ENCODE peak calls at places on chromosomes 2 and 18, in seven cellular contexts. C, I, F, Q, O, N and J are unnamed samples.

GRCh38 chr18:57657566-57657965 is 35.9 kb upstream of the NARS1 start:
- DNase-seq in I (no peak), C (no peak), O (no peak), F (peak), N (no peak), Q (no peak), J (no peak)

GRCh38 chr2:143955416-143956075 is 564.4 kb downstream of the ZEB2 start:
- DNase-seq in N (peak), C (no peak), Q (no peak), I (no peak), O (no peak), F (peak), J (no peak)

GRCh38 chr2:218395456-218395825 is 4.2 kb upstream of the CTDSP1 start:
- DNase-seq in C (peak), N (no peak), O (peak), F (no peak), Q (no peak), I (no peak), J (no peak)

GRCh38 chr2:73105511-73105971 is 7.2 kb downstream of the RAB11FIP5 start:
- DNase-seq in N (no peak), O (no peak), Q (no peak), C (no peak), F (no peak), I (no peak), J (no peak)

GRCh38 chr2:162261032-162261945 is 18.0 kb upstream of the FAP start:
- DNase-seq in Q (no peak), F (peak), C (no peak), I (no peak), O (peak), N (peak), J (no peak)

GRCh38 chr2:58033530-58033929 is 13.1 kb upstream of the VRK2 start:
- DNase-seq in I (no peak), N (no peak), Q (no peak), O (no peak), C (no peak), F (no peak), J (no peak)

GRCh38 chr2:10620481-10620880 is 69.3 kb downstream of the NOL10 start:
- DNase-seq in O (no peak), Q (no peak), C (no peak), F (peak), N (peak), I (no peak), J (no peak)

GRCh38 chr2:95374916-95375471 is 27.5 kb upstream of the FAHD2A start:
- DNase-seq in C (no peak), O (no peak), I (no peak), Q (no peak), F (peak), N (no peak), J (peak)

GRCh38 chr2:226655871-226656270 is 143.7 kb downstream of the IRS1 start:
- DNase-seq in F (peak), I (no peak), Q (no peak), C (no peak), O (no peak), N (no peak), J (no peak)

GRCh38 chr2:134999536-134999935 is 47.7 kb downstream of the MAP3K19 start:
- DNase-seq in O (no peak), Q (no peak), I (no peak), C (no peak), F (no peak), N (peak), J (no peak)

DNA sequence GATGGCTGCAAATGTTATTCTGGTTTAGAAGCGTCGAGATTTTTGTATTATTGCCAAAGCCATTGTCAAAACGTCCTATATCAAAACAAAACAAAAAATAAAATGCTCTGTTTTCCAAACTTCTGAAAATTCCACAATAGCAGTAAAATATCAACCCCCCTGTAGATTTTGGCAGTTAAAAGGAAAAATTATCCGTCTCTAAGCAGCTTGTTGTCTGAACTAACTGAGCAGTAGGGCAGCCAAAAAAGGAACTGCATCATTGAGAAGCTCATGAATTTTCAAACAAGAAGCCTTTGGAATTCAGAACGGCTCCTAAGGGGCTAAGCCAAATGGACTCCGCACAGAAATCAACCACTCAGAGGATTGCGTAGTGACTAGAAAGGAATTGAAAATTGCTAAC is 195.5 kb upstream of the CWC22 start:
- DNase-seq in O (no peak), N (no peak), C (no peak), I (no peak), Q (no peak), F (peak), J (no peak)
- H3K4me3 ChIP-seq in O (no peak), N (no peak), C (no peak), I (no peak), Q (no peak), F (peak), J (no peak)

GRCh38 chr18:59266876-59267510 is 6.3 kb downstream of the RAX start:
- DNase-seq in Q (no peak), N (no peak), I (no peak), F (no peak), C (no peak), O (no peak), J (no peak)

GRCh38 chr18:59267511-59268126 is 5.6 kb downstream of the RAX start:
- DNase-seq in F (no peak), O (no peak), I (peak), N (no peak), C (no peak), Q (no peak), J (no peak)

GRCh38 chr18:59268722-59269562 is 4.3 kb downstream of the RAX start:
- DNase-seq in C (no peak), Q (peak), F (no peak), N (no peak), O (no peak), I (peak), J (no peak)

GRCh38 chr18:59269563-59270214 is 3.6 kb downstream of the RAX start:
- DNase-seq in I (no peak), O (no peak), C (no peak), N (no peak), Q (no peak), F (no peak), J (no peak)

GRCh38 chr18:59268127-59268721 is 5.0 kb downstream of the RAX start:
- DNase-seq in I (no peak), N (no peak), Q (no peak), C (no peak), O (no peak), F (no peak), J (no peak)
- H3K4me3 ChIP-seq in I (peak), N (no peak), Q (no peak), C (no peak), O (no peak), F (no peak), J (no peak)

DNA sequence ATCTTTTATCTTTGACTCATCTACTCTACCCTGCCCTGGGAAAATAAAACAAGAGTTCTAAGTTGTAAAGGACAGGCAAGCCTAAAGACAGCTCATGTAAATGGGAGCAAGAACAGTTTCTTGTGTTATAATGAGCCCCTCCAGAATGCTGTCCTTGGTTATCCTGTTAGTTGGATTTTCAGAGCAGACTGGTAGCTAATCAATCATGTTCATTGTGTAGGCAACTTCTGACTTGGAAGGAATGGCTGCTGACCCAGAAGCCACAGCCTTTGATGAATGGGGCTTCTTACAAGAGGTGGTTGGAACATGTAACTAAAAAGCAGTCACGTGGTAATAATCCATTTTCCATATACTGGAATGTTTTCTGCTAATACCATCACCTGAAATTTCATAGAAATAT is 254.2 kb downstream of the AGPS start:
- DNase-seq in N (no peak), C (no peak), O (no peak), I (no peak), F (no peak), Q (no peak), J (no peak)
- H3K4me3 ChIP-seq in N (no peak), C (no peak), O (no peak), I (no peak), F (no peak), Q (no peak), J (no peak)

GRCh38 chr18:79980585-79980984 is 7.8 kb downstream of the TXNL4A start:
- DNase-seq in O (no peak), N (no peak), F (no peak), Q (no peak), I (no peak), C (no peak), J (no peak)
- H3K4me3 ChIP-seq in O (no peak), N (no peak), F (no peak), Q (no peak), I (no peak), C (no peak), J (no peak)

GRCh38 chr2:130336877-130337734 is 5.6 kb upstream of the IMP4 start:
- DNase-seq in N (no peak), F (peak), C (peak), Q (peak), I (peak), O (peak), J (peak)
- H3K4me3 ChIP-seq in N (peak), F (peak), C (peak), Q (peak), I (peak), O (peak), J (peak)

GRCh38 chr2:59339121-59339836 is 1098.2 kb upstream of the FANCL start:
- DNase-seq in O (no peak), N (no peak), Q (no peak), F (no peak), C (no peak), I (no peak), J (no peak)
- H3K4me3 ChIP-seq in O (no peak), N (no peak), Q (no peak), F (no peak), C (no peak), I (no peak), J (no peak)

GRCh38 chr2:215536476-215536875 is 100.6 kb upstream of the FN1 start:
- DNase-seq in I (no peak), C (no peak), N (no peak), O (no peak), F (peak), Q (no peak), J (no peak)
- H3K4me3 ChIP-seq in I (no peak), C (no peak), N (no peak), O (no peak), F (no peak), Q (no peak), J (no peak)

GRCh38 chr18:23306842-23307241 is 146.2 kb upstream of the RIOK3 start:
- DNase-seq in F (no peak), N (no peak), C (no peak), I (no peak), O (no peak), Q (no peak), J (no peak)

GRCh38 chr18:23313379-23313778 is 139.7 kb upstream of the RIOK3 start:
- DNase-seq in C (no peak), O (no peak), F (no peak), Q (no peak), I (no peak), N (no peak), J (no peak)

GRCh38 chr18:23314672-23315071 is 138.4 kb upstream of the RIOK3 start:
- DNase-seq in N (no peak), C (no peak), I (no peak), F (no peak), O (no peak), Q (no peak), J (no peak)

GRCh38 chr18:23307567-23308295 is 145.4 kb upstream of the RIOK3 start:
- DNase-seq in C (peak), I (no peak), N (no peak), F (peak), O (no peak), Q (no peak), J (no peak)

GRCh38 chr18:23311346-23312103 is 141.6 kb upstream of the RIOK3 start:
- DNase-seq in N (no peak), F (peak), C (no peak), I (no peak), Q (no peak), O (no peak), J (no peak)
- H3K4me3 ChIP-seq in N (no peak), F (no peak), C (no peak), I (no peak), Q (no peak), O (no peak), J (no peak)